ENCODE peak calls at places on chromosomes 1 and 21, in seven cellular contexts. L is GM12878, O is stomach, D is NT2/D1, H is ovary, T is endothelial cell of umbilical vein, M is mucosa of descending colon. K is an unnamed sample.
A peak's percentile ranks its signal among the peaks of the same experiment; 100 is the strongest.

GRCh38 chr1:25651824-25652741 is 35.5 kb downstream of the MAN1C1 start:
- DNase-seq in T (no peak), O (no peak), L (no peak), D (no peak), M (no peak), H (peak; percentile 8), K (no peak)

GRCh38 chr1:24149854-24150227 is 6.9 kb upstream of the IL22RA1 start:
- DNase-seq in O (peak; percentile 58), M (peak; percentile 70), T (peak; percentile 45), L (no peak), H (no peak), D (no peak), K (no peak)

GRCh38 chr1:84698151-84698651 is 7.9 kb upstream of the SSX2IP start:
- DNase-seq in D (no peak), L (no peak), O (no peak), T (peak; percentile 76), H (no peak), M (no peak), K (no peak)

GRCh38 chr1:199979071-199979470 is 48.4 kb upstream of the NR5A2 start:
- DNase-seq in D (no peak), T (no peak), M (no peak), L (no peak), O (no peak), H (no peak), K (no peak)

GRCh38 chr21:38488640-38489282 is 9.5 kb downstream of the ERG start:
- DNase-seq in O (no peak), H (no peak), L (no peak), T (peak; percentile 81), M (no peak), D (no peak), K (no peak)

GRCh38 chr1:116820362-116820761 is 66.1 kb downstream of the CD2 start:
- DNase-seq in T (no peak), O (no peak), D (no peak), L (no peak), M (no peak), H (peak; percentile 51), K (no peak)

GRCh38 chr1:27400035-27400962 is 7.9 kb downstream of the GPR3 start:
- DNase-seq in M (no peak), L (no peak), O (no peak), T (no peak), H (no peak), D (no peak), K (no peak)

GRCh38 chr1:51907079-51907702 is 28.7 kb upstream of the NRDC start:
- DNase-seq in O (no peak), L (no peak), D (no peak), H (no peak), M (no peak), T (no peak), K (no peak)

GRCh38 chr1:147077523-147077922 is 94.7 kb downstream of the PRKAB2 start:
- DNase-seq in O (no peak), L (no peak), H (no peak), T (no peak), D (no peak), M (no peak), K (no peak)

GRCh38 chr1:44604167-44604955 is 69.9 kb downstream of the TMEM53 start:
- DNase-seq in D (no peak), L (no peak), M (peak; percentile 43), O (no peak), H (no peak), T (no peak), K (no peak)

DNA sequence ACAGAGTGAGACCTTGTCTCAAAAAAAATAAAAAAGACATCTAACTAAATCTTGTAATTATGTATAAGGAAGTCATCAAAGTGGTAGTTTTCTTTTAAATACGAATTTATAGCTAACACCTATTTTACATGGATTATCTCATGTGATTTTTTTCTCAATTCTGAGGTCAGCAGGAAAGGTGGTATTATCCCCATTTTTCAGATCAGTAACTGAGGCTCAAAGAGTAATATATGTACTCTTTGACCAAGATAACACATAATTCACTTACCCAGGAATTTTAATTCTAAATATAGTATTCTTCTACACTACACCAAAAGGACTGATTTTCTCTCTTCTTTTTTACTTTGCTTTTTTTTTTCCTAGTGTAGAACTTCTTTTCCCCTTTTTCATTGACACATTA is 9.1 kb downstream of the IFT25 start:
- DNase-seq in D (no peak), T (no peak), H (no peak), M (no peak), L (no peak), O (no peak), K (no peak)
- H3K36me3 ChIP-seq in D (peaks cover 35% of the 10 kb centered on the region), T (peaks cover 2% of the 10 kb centered on the region), H (no peaks in the 10 kb centered on the region), M (no peaks in the 10 kb centered on the region), L (no peaks in the 10 kb centered on the region), O (peaks cover 28% of the 10 kb centered on the region), K (no peaks in the 10 kb centered on the region)

DNA sequence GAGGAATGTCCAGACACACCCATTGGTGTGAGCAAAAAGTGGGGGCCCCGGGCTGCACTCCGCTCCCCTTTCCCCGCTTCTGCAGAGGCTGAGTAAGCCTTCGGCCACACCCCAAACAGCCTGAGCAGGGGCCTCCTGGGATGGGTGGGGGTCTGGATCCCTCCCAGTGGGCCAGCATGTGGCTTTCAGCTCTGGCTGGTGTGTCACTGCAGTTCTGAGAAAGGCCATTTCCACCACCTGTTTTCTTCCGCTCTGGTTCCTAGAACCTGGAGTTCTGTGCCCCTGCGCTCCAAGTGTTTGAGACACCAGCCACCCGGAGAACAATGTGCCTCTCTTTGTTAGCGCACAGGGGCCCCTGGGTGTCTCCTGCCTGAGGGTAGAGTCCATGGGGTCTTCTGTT is 30.9 kb downstream of the SLC37A1 start:
- DNase-seq in D (no peak), L (no peak), H (no peak), M (peak; percentile 13), O (no peak), T (no peak), K (no peak)
- H3K36me3 ChIP-seq in D (peaks cover 25% of the 10 kb centered on the region), L (peaks cover 28% of the 10 kb centered on the region), H (no peaks in the 10 kb centered on the region), M (no peaks in the 10 kb centered on the region), O (peaks cover 97% of the 10 kb centered on the region), T (no peaks in the 10 kb centered on the region), K (peaks cover 13% of the 10 kb centered on the region)

DNA sequence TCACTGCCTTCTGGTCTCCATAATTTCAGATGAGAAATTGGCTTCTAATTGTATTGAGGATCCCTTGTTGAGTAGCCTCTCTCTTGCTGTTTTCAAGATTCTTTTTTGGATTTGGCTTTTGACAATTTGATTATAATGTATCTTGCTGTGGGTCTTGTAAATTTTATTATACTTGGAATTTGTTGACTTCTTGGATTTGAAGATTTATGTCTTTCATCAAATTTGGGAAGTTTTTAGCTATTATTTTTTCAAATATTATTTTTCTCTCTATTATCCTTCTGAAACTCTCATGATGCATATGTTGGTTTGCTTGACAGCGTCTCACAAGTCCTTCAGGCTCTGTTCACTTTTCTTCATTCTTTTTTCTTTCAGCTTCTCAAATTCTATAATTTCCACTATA is 126.1 kb downstream of the C1orf94 start:
- DNase-seq in T (no peak), O (no peak), M (no peak), H (no peak), L (no peak), D (no peak), K (no peak)
- H3K36me3 ChIP-seq in T (no peaks in the 10 kb centered on the region), O (no peaks in the 10 kb centered on the region), M (no peaks in the 10 kb centered on the region), H (no peaks in the 10 kb centered on the region), L (no peaks in the 10 kb centered on the region), D (no peaks in the 10 kb centered on the region), K (no peaks in the 10 kb centered on the region)

GRCh38 chr21:25909341-25909740 is 174.6 kb downstream of the GABPA start:
- DNase-seq in M (no peak), D (no peak), L (no peak), O (no peak), T (no peak), H (no peak), K (no peak)
- H3K36me3 ChIP-seq in M (no peaks in the 10 kb centered on the region), D (peaks cover 40% of the 10 kb centered on the region), L (no peaks in the 10 kb centered on the region), O (peaks cover under 1% of the 10 kb centered on the region), T (peaks cover 4% of the 10 kb centered on the region), H (no peaks in the 10 kb centered on the region), K (no peaks in the 10 kb centered on the region)

GRCh38 chr1:151175910-151176309 is at the start of gene TMOD4:
- DNase-seq in T (peak; percentile 19), D (no peak), M (no peak), O (no peak), L (no peak), H (no peak), K (no peak)

GRCh38 chr1:151175036-151175741 is 592 bp downstream of the TMOD4 start:
- DNase-seq in H (no peak), T (no peak), L (no peak), O (no peak), M (no peak), D (no peak), K (no peak)

GRCh38 chr1:151171190-151171589 is 4.6 kb downstream of the TMOD4 start:
- DNase-seq in D (no peak), T (no peak), M (no peak), H (no peak), O (no peak), L (no peak), K (no peak)

DNA sequence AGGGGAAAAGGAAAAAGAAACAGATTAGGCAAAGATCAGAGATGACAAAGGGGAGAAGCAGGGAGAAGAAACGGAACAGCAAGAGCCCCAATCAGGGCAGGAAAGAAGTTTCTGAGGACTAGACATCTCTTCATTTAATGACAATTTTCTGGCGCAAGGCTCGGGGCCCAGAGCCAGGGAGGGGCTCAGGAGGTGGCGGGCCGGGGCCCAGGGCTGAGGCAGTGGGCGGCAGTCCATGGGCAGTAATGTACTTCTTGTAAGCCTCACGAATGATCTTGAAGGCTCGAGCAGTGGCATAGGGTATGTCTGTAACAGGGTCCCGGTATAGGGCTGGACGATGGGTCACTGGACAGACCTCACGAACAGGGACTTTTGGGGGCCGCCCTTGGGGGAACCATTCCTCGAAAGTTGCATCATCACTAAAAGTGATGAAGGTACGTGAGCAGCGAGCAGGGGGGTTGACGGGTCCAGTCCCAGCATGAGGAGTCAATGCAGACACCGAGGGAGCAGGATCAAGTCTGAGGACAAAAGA is 799 bp upstream of the TMOD4 start:
- DNase-seq in O (no peak), L (no peak), H (no peak), D (no peak), M (no peak), T (no peak), K (no peak)
- H3K36me3 ChIP-seq in O (peaks cover 89% of the 10 kb centered on the region), L (peaks cover 13% of the 10 kb centered on the region), H (no peaks in the 10 kb centered on the region), D (peaks cover 80% of the 10 kb centered on the region), M (peaks cover 11% of the 10 kb centered on the region), T (peaks cover 27% of the 10 kb centered on the region), K (peaks cover 20% of the 10 kb centered on the region)

GRCh38 chr1:40265919-40266318 is 7.9 kb downstream of the ZMPSTE24 start:
- DNase-seq in H (no peak), O (no peak), T (no peak), L (no peak), M (no peak), D (no peak), K (no peak)
- H3K36me3 ChIP-seq in H (peaks cover 2% of the 10 kb centered on the region), O (peaks cover 73% of the 10 kb centered on the region), T (peaks cover 19% of the 10 kb centered on the region), L (peaks cover 2% of the 10 kb centered on the region), M (peaks cover 9% of the 10 kb centered on the region), D (peaks cover 95% of the 10 kb centered on the region), K (peaks cover 5% of the 10 kb centered on the region)